ENCODE peak calls at places on chromosomes 7 and 10, in five cellular contexts. K, C, Z, P and E are unnamed samples.
A peak's percentile ranks its signal among the peaks of the same experiment; 100 is the strongest.

GRCh38 chr7:452230-452751 is 67.4 kb downstream of the PDGFA start:
- DNase-seq in K (no peak), C (peak; percentile 69), Z (no peak), P (no peak), E (no peak)

GRCh38 chr10:91642831-91643692 is 10.2 kb upstream of the PPP1R3C start:
- DNase-seq in K (no peak), C (no peak), Z (no peak), P (no peak), E (no peak)

GRCh38 chr10:12728569-12728968 is 272.9 kb downstream of the CCDC3 start:
- DNase-seq in K (no peak), C (no peak), Z (no peak), P (no peak), E (no peak)

GRCh38 chr10:123301077-123301875 is 147.1 kb downstream of the BUB3 start:
- DNase-seq in K (peak; percentile 4), C (no peak), Z (no peak), P (no peak), E (no peak)

GRCh38 chr10:132001238-132001977 is 19.7 kb upstream of the BNIP3 start:
- DNase-seq in K (no peak), C (no peak), Z (no peak), P (no peak), E (peak; percentile 47)

GRCh38 chr10:60114765-60115586 is 208.6 kb upstream of the CCDC6 start:
- DNase-seq in K (peak; percentile 69), C (no peak), Z (no peak), P (no peak), E (no peak)

GRCh38 chr10:86178401-86179142 is 188.0 kb downstream of the GRID1 start:
- DNase-seq in K (no peak), C (peak; percentile 75), Z (no peak), P (peak; percentile 69), E (no peak)

GRCh38 chr7:57398548-57398947 is 51.4 kb upstream of the ZNF716 start:
- DNase-seq in K (no peak), C (peak; percentile 49), Z (no peak), P (no peak), E (no peak)

GRCh38 chr10:14889318-14889717 is 10.7 kb downstream of the SUV39H2 start:
- DNase-seq in K (peak; percentile 4), C (no peak), Z (no peak), P (no peak), E (no peak)

GRCh38 chr10:118722694-118723093 is 32.1 kb downstream of the CACUL1 start:
- DNase-seq in K (no peak), C (no peak), Z (no peak), P (no peak), E (no peak)

GRCh38 chr10:75611972-75612331 is 180.5 kb downstream of the LRMDA start:
- DNase-seq in K (no peak), C (no peak), Z (no peak), P (no peak), E (no peak)

GRCh38 chr7:143408686-143409551 is at the start of gene EPHA1:
- DNase-seq in K (no peak), C (no peak), Z (no peak), P (no peak), E (peak; percentile 77)

GRCh38 chr7:90816511-90817142 is 220.5 kb downstream of the CDK14 start:
- DNase-seq in K (peak; percentile 88), C (no peak), Z (no peak), P (no peak), E (peak; percentile 7)

GRCh38 chr7:138417840-138418239 is 42.2 kb upstream of the TRIM24 start:
- DNase-seq in K (no peak), C (no peak), Z (no peak), P (no peak), E (no peak)
- H3K27ac ChIP-seq in K (no peak overlapping the region), C (no peak overlapping the region), Z (no peak overlapping the region), P (no peak overlapping the region), E (no peak overlapping the region)

GRCh38 chr10:80535671-80536360 is 1.9 kb upstream of the SH2D4B start:
- DNase-seq in K (peak; percentile 54), C (peak; percentile 96), Z (no peak), P (peak; percentile 90), E (no peak)
- TF ChIP-seq CTCF in K (peak; percentile 88), C (peak; percentile 78), Z (peak; percentile 58), P (peak; percentile 77), E (peak; percentile 8)

DNA sequence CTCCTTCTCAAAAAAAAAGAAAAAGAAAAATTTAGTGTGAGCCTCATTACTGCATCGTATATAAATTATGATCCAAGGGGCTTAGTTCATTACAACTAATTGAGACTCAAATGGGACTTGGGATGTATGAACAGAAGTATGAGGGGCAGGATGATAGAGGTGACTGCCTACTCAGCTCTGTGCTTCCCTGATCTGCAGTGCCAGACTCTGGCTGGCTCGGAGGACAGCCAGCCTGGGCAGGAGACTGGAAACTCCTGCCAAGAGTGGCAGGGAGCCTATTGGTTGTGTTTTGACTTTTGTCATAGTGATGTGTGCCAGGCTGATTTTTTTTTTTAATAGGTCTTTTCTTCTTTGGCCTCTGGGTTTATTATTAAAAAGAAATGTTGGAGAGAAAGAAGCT is 73.8 kb upstream of the GTF2IRD1 start:
- DNase-seq in K (no peak), C (no peak), Z (no peak), P (no peak), E (peak; percentile 67)
- TF ChIP-seq POLR2AphosphoS5 in K (no peak), C (no peak), Z (no peak), P (no peak), E (peak; percentile 83)

GRCh38 chr10:30537586-30537985 is 92.0 kb downstream of the LYZL2 start:
- DNase-seq in K (peak; percentile 39), C (no peak), Z (no peak), P (no peak), E (no peak)
- H3K27ac ChIP-seq in K (no peak overlapping the region), C (peak overlapping the region; percentile 70), Z (peak overlapping the region; percentile 39), P (peak overlapping the region; percentile 48), E (no peak overlapping the region)

GRCh38 chr10:77574436-77574835 is 63.2 kb downstream of the KCNMA1 start:
- DNase-seq in K (no peak), C (no peak), Z (no peak), P (no peak), E (no peak)

GRCh38 chr10:77576633-77577032 is 61.0 kb downstream of the KCNMA1 start:
- DNase-seq in K (no peak), C (no peak), Z (no peak), P (no peak), E (no peak)

GRCh38 chr10:77577666-77578229 is 59.9 kb downstream of the KCNMA1 start:
- DNase-seq in K (no peak), C (no peak), Z (no peak), P (no peak), E (no peak)

GRCh38 chr10:77575271-77576006 is 62.2 kb downstream of the KCNMA1 start:
- DNase-seq in K (no peak), C (no peak), Z (no peak), P (no peak), E (no peak)

DNA sequence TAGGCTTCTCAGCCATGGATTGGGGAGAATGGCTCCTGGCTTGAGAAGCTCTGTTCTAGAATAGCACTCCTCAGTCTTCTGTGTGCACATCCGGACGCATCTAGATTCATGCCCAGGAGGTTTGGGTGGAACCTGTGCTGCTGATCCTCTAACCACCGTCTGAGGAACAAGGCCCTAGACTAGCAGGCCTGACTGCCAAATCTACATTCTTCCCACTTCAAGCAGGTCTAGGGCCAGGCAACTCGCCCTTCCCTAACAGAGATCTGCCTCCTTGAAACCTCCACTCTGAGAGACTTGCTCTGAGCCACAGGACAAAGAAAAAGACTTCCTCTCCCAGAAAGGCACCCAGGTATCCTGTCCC is 61.6 kb downstream of the KCNMA1 start:
- DNase-seq in K (no peak), C (no peak), Z (no peak), P (no peak), E (no peak)
- TF ChIP-seq CTCF in K (no peak), C (no peak), Z (no peak), P (no peak), E (no peak)

GRCh38 chr10:122085423-122085911 is 96.5 kb downstream of the TACC2 start:
- DNase-seq in K (no peak), C (no peak), Z (no peak), P (peak; percentile 80), E (peak; percentile 73)
- TF ChIP-seq POLR2AphosphoS5 in K (no peak), C (no peak), Z (no peak), P (no peak), E (peak; percentile 75)

GRCh38 chr10:115214799-115215198 is 121.6 kb downstream of the ATRNL1 start:
- DNase-seq in K (no peak), C (no peak), Z (no peak), P (no peak), E (no peak)

DNA sequence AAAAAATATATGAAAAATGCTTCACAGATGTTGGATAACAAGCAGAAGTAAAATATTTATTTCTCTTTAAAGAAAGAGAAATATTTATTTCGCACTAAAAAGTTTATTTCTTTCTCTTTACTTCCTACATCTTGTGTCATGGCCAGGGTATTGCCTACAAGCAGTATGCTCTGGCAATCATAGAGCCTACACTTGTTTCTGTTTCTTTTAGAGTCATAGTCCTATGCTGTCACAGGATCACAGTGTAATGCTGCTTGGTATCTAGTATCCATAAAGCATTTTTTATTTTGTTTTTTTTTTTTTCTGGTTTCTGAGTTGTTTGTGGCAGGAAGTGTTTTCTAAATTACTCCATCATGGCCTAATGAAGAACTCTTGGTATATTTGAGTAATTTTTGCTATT is 116.0 kb downstream of the ATRNL1 start:
- DNase-seq in K (no peak), C (no peak), Z (no peak), P (no peak), E (no peak)
- H3K27ac ChIP-seq in K (no peak overlapping the region), C (no peak overlapping the region), Z (no peak overlapping the region), P (no peak overlapping the region), E (no peak overlapping the region)

DNA sequence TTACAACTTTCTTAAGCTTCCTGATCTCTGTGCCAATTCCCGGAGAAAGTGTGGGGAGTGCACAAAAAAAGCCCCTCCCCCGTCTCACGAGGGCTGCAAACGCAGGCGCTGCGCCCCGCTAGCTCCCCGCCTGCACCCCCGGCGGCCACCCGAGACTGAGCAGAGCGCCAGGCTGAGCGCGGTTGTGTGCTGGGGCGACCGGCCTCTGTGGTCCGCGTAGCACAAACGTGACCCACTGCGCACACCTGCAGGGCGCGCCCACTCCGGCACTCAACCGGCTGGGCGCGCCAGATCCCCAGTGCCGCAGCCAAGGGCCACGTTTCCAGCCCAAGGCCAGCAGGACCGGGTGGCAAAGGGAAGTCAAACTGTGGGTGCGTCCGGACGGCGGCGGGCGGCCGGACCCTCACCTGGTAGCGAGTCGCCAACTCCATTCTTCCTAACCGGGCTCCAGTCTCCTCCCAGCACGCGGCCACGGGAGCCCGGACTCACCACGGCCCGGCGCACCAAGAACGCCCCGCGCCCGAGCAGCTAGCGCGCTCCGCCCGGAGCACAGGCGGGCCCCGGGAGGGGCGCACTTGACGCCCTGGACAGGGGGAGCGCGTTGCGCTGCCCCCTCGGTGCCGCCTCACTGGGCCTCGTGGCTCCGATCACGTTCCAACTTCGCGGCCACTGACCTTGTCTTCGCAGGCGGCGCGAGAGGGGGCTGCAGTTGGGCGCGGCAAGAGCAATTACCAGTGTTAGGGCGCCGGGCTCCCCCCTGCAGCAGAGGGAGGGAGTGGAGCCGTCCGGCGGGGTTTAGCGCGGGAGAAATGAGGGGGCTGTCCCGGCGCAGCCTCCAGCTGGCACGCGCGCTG is at the start of gene CDCA7L:
- DNase-seq in K (peak; percentile 82), C (peak; percentile 95), Z (no peak), P (peak; percentile 88), E (peak; percentile 70)
- TF ChIP-seq CTCF in K (no peak), C (peak; percentile 5), Z (no peak), P (no peak), E (no peak)